ENCODE peak calls at places on chromosomes 2 and 18, in ten cellular contexts. Z is mucosa of descending colon; O is NB4; S is IMR-90; Q is A549; X is CD8-positive, alpha-beta T cell; H is endothelial cell; R is HFFc6; L is CD4-positive, alpha-beta T cell; D is PC-9. K is an unnamed sample.

GRCh38 chr2:128252501-128252900 is 66.2 kb downstream of the HS6ST1 start:
- DNase-seq in Z (no peak), O (no peak), S (no peak), Q (no peak), X (peak; percentile 31), H (no peak), R (no peak), L (no peak), D (no peak), K (no peak)

GRCh38 chr2:9337901-9338300 is 85.4 kb downstream of the ITGB1BP1 start:
- DNase-seq in Z (no peak), O (no peak), S (no peak), Q (no peak), X (no peak), H (no peak), R (no peak), L (no peak), D (no peak), K (no peak)

GRCh38 chr18:48875942-48876511 is 74.7 kb downstream of the SMAD7 start:
- DNase-seq in Z (no peak), O (no peak), S (no peak), Q (peak; percentile 31), X (no peak), H (no peak), R (no peak), L (no peak), D (no peak), K (no peak)

GRCh38 chr2:189506514-189506976 is 65.3 kb downstream of the WDR75 start:
- DNase-seq in Z (no peak), O (peak; percentile 55), S (peak; percentile 47), Q (peak; percentile 50), X (no peak), H (no peak), R (no peak), L (no peak), D (peak; percentile 13), K (no peak)

GRCh38 chr18:2847341-2848144 is 737 bp downstream of the EMILIN2 start:
- DNase-seq in Z (peak; percentile 57), O (peak; percentile 67), S (no peak), Q (no peak), X (no peak), H (peak; percentile 26), R (no peak), L (no peak), D (no peak), K (peak; percentile 69)

GRCh38 chr2:176063958-176064357 is 19.8 kb downstream of the EVX2 start:
- DNase-seq in Z (no peak), O (no peak), S (no peak), Q (no peak), X (no peak), H (no peak), R (no peak), L (no peak), D (no peak), K (no peak)

GRCh38 chr2:226030369-226031077 is 631.0 kb downstream of the NYAP2 start:
- DNase-seq in Z (no peak), O (peak; percentile 90), S (no peak), Q (no peak), X (no peak), H (peak; percentile 8), R (no peak), L (no peak), D (no peak), K (no peak)

GRCh38 chr2:67259581-67260347 is 137.4 kb upstream of the ETAA1 start:
- DNase-seq in Z (no peak), O (no peak), S (peak; percentile 94), Q (peak; percentile 82), X (no peak), H (no peak), R (peak; percentile 93), L (no peak), D (peak; percentile 45), K (no peak)

GRCh38 chr2:216023055-216023648 is 9.8 kb upstream of the MREG start:
- DNase-seq in Z (no peak), O (peak; percentile 66), S (peak; percentile 52), Q (peak; percentile 58), X (peak; percentile 55), H (peak; percentile 56), R (peak; percentile 23), L (peak; percentile 32), D (peak; percentile 45), K (no peak)

GRCh38 chr2:176471949-176472348 is 202.7 kb downstream of the MTX2 start:
- DNase-seq in Z (no peak), O (no peak), S (no peak), Q (no peak), X (no peak), H (no peak), R (no peak), L (no peak), D (no peak), K (no peak)

GRCh38 chr18:49135871-49136270 is 185.1 kb upstream of the SMAD7 start:
- DNase-seq in Z (no peak), O (peak; percentile 3), S (peak; percentile 56), Q (peak; percentile 32), X (no peak), H (no peak), R (peak; percentile 42), L (no peak), D (no peak), K (no peak)

GRCh38 chr2:238024986-238025385 is 35.8 kb upstream of the SCLY start:
- DNase-seq in Z (no peak), O (no peak), S (peak; percentile 89), Q (no peak), X (no peak), H (no peak), R (peak; percentile 12), L (no peak), D (no peak), K (no peak)

DNA sequence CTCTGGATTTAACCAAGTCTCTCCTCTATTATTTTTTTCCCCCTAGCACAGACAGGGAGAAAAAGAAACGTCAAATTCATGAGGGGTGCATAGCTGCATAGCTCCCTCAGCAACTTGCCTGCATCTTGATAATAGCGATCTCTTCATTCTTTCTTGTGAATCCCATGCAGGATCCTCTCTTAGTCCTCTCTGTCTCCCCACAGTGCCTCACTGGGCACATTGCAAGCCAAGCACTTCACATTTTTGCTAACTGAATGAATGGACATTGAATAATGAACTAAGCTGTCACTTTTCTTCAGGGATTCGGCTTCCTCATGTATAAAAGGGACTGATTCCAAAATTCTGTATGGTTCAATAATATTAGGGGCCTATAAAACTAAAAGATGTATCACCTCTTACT is 2.9 kb upstream of the EPB41L3 start:
- DNase-seq in Z (no peak), O (peak; percentile 19), S (peak; percentile 62), Q (peak; percentile 17), X (no peak), H (peak; percentile 41), R (peak; percentile 15), L (no peak), D (no peak), K (no peak)
- TF ChIP-seq CTCF in Z (no peak), O (peak; percentile 5), S (peak; percentile 61), Q (no peak), X (no peak), H (no peak), R (peak; percentile 22), L (peak; percentile 18), D (no peak), K (no peak)

DNA sequence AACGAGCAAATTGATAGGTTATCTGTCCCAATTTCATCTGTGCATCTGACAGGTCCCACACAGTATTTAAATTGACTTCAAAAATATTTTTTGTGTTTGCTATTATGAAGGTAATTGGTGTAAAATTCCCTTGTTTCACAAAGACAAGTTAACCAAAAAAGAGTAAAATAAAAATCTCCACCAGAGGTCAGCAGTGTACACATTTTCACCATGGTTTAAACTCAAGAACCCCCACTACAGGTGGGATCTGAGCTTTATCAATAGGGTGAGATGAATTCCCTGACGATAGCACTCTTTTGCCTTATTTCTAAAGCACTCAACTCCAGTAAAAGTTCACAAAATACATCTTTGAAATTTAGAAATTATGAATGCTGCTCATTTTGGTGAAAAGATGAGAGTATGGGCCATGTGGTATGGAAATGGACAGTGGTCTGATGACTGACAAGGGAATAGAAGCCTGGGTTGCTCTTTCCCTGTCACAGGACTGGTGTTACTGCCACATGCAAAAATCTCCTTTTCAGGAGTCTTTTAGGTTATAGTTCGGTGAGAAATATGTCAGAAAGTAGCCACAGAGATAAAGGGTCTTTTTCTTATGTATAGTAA is 68.0 kb downstream of the SERPINB8 start:
- DNase-seq in Z (no peak), O (peak; percentile 43), S (peak; percentile 11), Q (peak; percentile 19), X (no peak), H (no peak), R (peak; percentile 19), L (no peak), D (no peak), K (no peak)
- TF ChIP-seq CTCF in Z (no peak), O (peak; percentile 34), S (peak; percentile 48), Q (peak; percentile 54), X (peak; percentile 63), H (peak; percentile 89), R (peak; percentile 81), L (no peak), D (peak; percentile 73), K (no peak)

GRCh38 chr18:46264255-46264654 is 160.1 kb downstream of the HAUS1 start:
- DNase-seq in Z (no peak), O (no peak), S (no peak), Q (peak; percentile 42), X (no peak), H (no peak), R (peak; percentile 45), L (no peak), D (no peak), K (no peak)
- TF ChIP-seq CTCF in Z (no peak), O (no peak), S (no peak), Q (no peak), X (no peak), H (no peak), R (peak; percentile 20), L (no peak), D (no peak), K (no peak)

GRCh38 chr2:197167608-197168287 is 142.8 kb downstream of the ANKRD44 start:
- DNase-seq in Z (no peak), O (no peak), S (no peak), Q (no peak), X (no peak), H (no peak), R (no peak), L (no peak), D (no peak), K (no peak)

GRCh38 chr2:197170137-197170682 is 140.4 kb downstream of the ANKRD44 start:
- DNase-seq in Z (no peak), O (no peak), S (peak; percentile 20), Q (no peak), X (no peak), H (no peak), R (peak; percentile 47), L (no peak), D (no peak), K (no peak)

GRCh38 chr2:197171582-197171981 is 139.0 kb downstream of the ANKRD44 start:
- DNase-seq in Z (no peak), O (no peak), S (no peak), Q (no peak), X (no peak), H (no peak), R (no peak), L (no peak), D (no peak), K (no peak)

GRCh38 chr2:197165020-197165419 is 145.6 kb downstream of the ANKRD44 start:
- DNase-seq in Z (no peak), O (no peak), S (no peak), Q (no peak), X (no peak), H (no peak), R (no peak), L (no peak), D (no peak), K (no peak)

DNA sequence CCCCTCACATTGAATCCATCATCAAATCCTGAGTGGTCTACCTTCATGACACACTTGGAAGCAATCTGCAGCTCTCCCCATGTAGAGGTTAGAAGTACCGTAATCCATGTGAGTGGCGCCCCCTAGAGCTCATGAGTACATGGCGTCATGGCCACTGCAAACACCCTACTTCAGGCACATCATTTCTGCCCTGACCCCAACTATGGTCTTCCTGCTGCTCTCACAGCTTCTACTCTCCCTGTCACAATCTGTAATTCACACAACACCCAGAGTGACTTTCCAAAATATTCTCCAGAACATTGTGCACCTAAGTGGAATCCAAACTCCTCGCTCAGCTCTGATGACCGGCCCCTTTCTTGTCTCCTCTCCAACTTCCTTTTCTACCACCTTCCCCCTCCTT is 141.9 kb downstream of the ANKRD44 start:
- DNase-seq in Z (no peak), O (peak; percentile 86), S (peak; percentile 51), Q (peak; percentile 75), X (peak; percentile 75), H (peak; percentile 78), R (peak; percentile 46), L (peak; percentile 54), D (peak; percentile 19), K (peak; percentile 47)
- TF ChIP-seq CTCF in Z (peak; percentile 23), O (peak; percentile 93), S (peak; percentile 64), Q (peak; percentile 54), X (peak; percentile 65), H (peak; percentile 76), R (peak; percentile 88), L (peak; percentile 60), D (peak; percentile 60), K (no peak)